ENCODE peak calls at places on chromosomes 3 and 15, in four cellular contexts. O, T, K and X are unnamed samples.

GRCh38 chr15:45456212-45457106 is 66.1 kb downstream of the SLC30A4 start:
- DNase-seq in O (peak; percentile 98), T (no peak), K (peak; percentile 100), X (peak; percentile 99)

GRCh38 chr15:61640751-61641150 is 411.6 kb upstream of the RORA start:
- DNase-seq in O (no peak), T (no peak), K (no peak), X (no peak)

GRCh38 chr3:71366991-71367604 is 216.4 kb downstream of the FOXP1 start:
- DNase-seq in O (no peak), T (no peak), K (no peak), X (no peak)

GRCh38 chr3:59780209-59780608 is 730.4 kb upstream of the CFAP20DC start:
- DNase-seq in O (no peak), T (no peak), K (no peak), X (no peak)

GRCh38 chr15:27175479-27176153 is 204.6 kb downstream of the GABRG3 start:
- DNase-seq in O (no peak), T (peak; percentile 56), K (no peak), X (no peak)

GRCh38 chr3:40677321-40677720 is 152.6 kb downstream of the ZNF621 start:
- DNase-seq in O (no peak), T (no peak), K (no peak), X (no peak)

GRCh38 chr15:62601779-62602540 is 436.9 kb upstream of the C2CD4B start:
- DNase-seq in O (no peak), T (no peak), K (peak; percentile 43), X (peak; percentile 34)

GRCh38 chr3:185210621-185211157 is 43.2 kb downstream of the EHHADH start:
- DNase-seq in O (no peak), T (no peak), K (no peak), X (no peak)

GRCh38 chr15:99592135-99592845 is 26.5 kb downstream of the MEF2A start:
- DNase-seq in O (no peak), T (no peak), K (peak; percentile 88), X (no peak)

GRCh38 chr15:23441204-23441603 is 5.8 kb downstream of the GOLGA6L2 start:
- DNase-seq in O (no peak), T (no peak), K (no peak), X (no peak)

GRCh38 chr3:193971268-193971751 is 164.6 kb upstream of the HES1 start:
- DNase-seq in O (no peak), T (no peak), K (no peak), X (peak; percentile 59)

GRCh38 chr3:32109256-32109655 is 2.8 kb downstream of the GPD1L start:
- DNase-seq in O (no peak), T (no peak), K (peak; percentile 39), X (peak; percentile 26)

GRCh38 chr3:156762631-156763185 is 63.4 kb upstream of the LEKR1 start:
- DNase-seq in O (no peak), T (no peak), K (peak; percentile 93), X (peak; percentile 70)

GRCh38 chr15:60000824-60001641 is 3.1 kb upstream of the FOXB1 start:
- DNase-seq in O (no peak), T (no peak), K (no peak), X (no peak)

GRCh38 chr15:32959077-32959476 is 235.4 kb downstream of the FMN1 start:
- DNase-seq in O (no peak), T (no peak), K (peak; percentile 92), X (peak; percentile 30)

GRCh38 chr3:71060536-71060935 is 523.0 kb downstream of the FOXP1 start:
- DNase-seq in O (no peak), T (no peak), K (no peak), X (no peak)

GRCh38 chr15:66673410-66674322 is 28.4 kb upstream of the SMAD6 start:
- DNase-seq in O (no peak), T (peak; percentile 94), K (no peak), X (peak; percentile 60)

GRCh38 chr3:72191211-72191960 is 406.4 kb upstream of the PROK2 start:
- DNase-seq in O (no peak), T (no peak), K (no peak), X (no peak)

GRCh38 chr3:10983219-10983916 is 9.2 kb upstream of the SLC6A1 start:
- DNase-seq in O (peak; percentile 48), T (peak; percentile 63), K (peak; percentile 17), X (peak; percentile 22)

GRCh38 chr3:111932962-111933361 is 45.9 kb upstream of the ABHD10 start:
- DNase-seq in O (no peak), T (no peak), K (no peak), X (peak; percentile 6)

GRCh38 chr3:15952543-15953175 is 154.9 kb upstream of the ANKRD28 start:
- DNase-seq in O (no peak), T (no peak), K (peak; percentile 56), X (peak; percentile 19)

GRCh38 chr15:31390029-31390428 is 63.4 kb downstream of the KLF13 start:
- DNase-seq in O (no peak), T (no peak), K (no peak), X (no peak)

GRCh38 chr3:99287876-99288275 is 350.5 kb upstream of the COL8A1 start:
- DNase-seq in O (no peak), T (no peak), K (no peak), X (no peak)

GRCh38 chr3:157754415-157754814 is 251.2 kb upstream of the VEPH1 start:
- DNase-seq in O (no peak), T (no peak), K (no peak), X (no peak)

GRCh38 chr3:192467230-192468186 is 259.8 kb downstream of the FGF12 start:
- DNase-seq in O (peak; percentile 58), T (peak; percentile 61), K (peak; percentile 34), X (peak; percentile 43)

GRCh38 chr3:33975463-33975862 is 177.0 kb downstream of the PDCD6IP start:
- DNase-seq in O (no peak), T (no peak), K (peak; percentile 19), X (peak; percentile 40)

GRCh38 chr3:189824629-189825312 is 193.6 kb downstream of the TP63 start:
- DNase-seq in O (peak; percentile 35), T (no peak), K (peak; percentile 91), X (peak; percentile 84)

GRCh38 chr3:27721717-27722564 is at the start of gene EOMES:
- DNase-seq in O (peak; percentile 6), T (peak; percentile 86), K (no peak), X (peak; percentile 46)

GRCh38 chr3:59290358-59290757 is 240.5 kb upstream of the CFAP20DC start:
- DNase-seq in O (no peak), T (no peak), K (no peak), X (no peak)

GRCh38 chr3:126024049-126024854 is 55.3 kb downstream of the ROPN1B start:
- DNase-seq in O (no peak), T (peak; percentile 15), K (no peak), X (no peak)

GRCh38 chr15:90552162-90552928 is 22.6 kb downstream of the CRTC3 start:
- DNase-seq in O (no peak), T (no peak), K (peak; percentile 94), X (peak; percentile 92)

GRCh38 chr3:100810671-100811070 is 101.4 kb downstream of the TFG start:
- DNase-seq in O (no peak), T (no peak), K (peak; percentile 89), X (peak; percentile 69)

GRCh38 chr3:64728428-64728827 is 40.6 kb upstream of the ADAMTS9 start:
- DNase-seq in O (no peak), T (no peak), K (no peak), X (no peak)

GRCh38 chr3:159069076-159069475 is 267.2 kb downstream of the MFSD1 start:
- DNase-seq in O (no peak), T (no peak), K (no peak), X (no peak)

DNA sequence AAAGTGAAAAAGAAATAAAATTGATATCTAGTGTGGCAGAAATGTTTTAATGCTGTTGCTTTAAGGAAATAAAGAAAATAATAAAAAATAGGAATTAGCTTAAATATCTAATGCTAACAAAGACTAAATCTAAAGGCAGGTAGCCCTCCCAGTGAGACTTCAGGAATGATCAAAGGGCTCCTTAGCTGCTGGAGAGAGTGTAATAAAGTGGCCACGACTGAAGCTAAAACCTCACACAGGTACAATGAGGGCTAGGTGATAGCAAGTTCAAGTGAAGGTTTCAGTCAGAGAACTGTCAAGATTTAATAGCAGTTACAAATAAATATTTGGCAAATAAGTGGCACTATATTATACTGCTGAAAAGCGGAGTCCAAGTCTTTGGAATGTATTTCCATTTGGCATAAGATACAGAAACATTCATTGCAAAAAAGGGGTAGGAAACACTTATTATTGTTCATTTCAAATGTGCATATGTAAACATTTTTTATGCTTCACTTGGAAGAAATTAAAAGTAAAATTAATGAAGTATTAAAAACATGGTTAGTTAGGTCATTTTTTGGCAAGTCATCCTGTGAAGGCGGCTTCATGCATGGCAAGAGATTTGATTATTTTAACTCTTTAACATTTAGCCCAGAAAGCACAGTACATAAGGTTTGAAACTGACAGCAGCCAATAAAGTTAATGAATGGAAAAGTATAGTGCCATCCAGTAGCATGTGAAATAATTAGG is 168.2 kb downstream of the ECT2 start:
- DNase-seq in O (no peak), T (no peak), K (no peak), X (no peak)
- H4K8ac ChIP-seq in O (no peak overlapping the region), T (no peak overlapping the region), K (no peak overlapping the region), X (no peak overlapping the region)

GRCh38 chr3:113231827-113232253 is 20.5 kb downstream of the BOC start:
- DNase-seq in O (peak; percentile 11), T (peak; percentile 47), K (peak; percentile 89), X (peak; percentile 78)
- H3K4me2 ChIP-seq in O (no peak overlapping the region), T (no peak overlapping the region), K (peak overlapping the region; percentile 3), X (no peak overlapping the region)

DNA sequence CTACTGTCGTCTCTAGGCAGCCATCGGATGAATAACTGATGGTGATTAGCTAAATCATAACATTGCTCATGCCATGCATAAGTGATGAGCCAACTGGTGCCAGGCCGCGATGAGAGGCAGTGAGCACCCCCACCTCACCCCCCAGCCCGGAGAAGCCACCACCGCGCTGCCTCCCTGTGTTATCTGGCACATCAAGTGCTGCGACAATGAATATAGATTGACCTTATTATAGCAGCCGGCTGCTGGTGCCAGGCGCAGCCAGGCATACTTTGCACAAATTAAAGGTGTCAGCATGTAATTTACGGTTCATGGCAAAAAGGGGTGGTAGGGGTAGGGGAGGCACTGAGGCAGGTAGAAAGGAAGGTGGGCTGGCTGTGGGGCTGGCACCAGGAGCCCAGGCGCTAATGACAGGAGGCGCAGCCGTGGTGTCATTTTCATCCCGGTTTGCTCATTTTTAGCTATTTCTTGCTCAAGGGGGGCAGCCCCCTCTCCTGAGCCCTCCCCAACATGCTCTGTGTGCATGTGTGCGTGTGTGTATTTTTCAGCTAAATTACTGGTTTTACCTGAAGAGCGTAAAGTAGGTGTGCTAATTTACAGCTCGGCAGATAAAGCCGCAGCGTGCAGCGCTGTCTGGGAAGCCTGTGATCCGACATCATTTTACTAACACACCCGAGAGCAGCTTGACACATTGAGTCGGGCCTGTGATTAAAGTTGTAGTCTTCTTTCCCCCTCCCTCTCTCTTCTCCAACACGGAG is 212.1 kb downstream of the RPLP1 start:
- DNase-seq in O (no peak), T (no peak), K (no peak), X (no peak)
- H2AK5ac ChIP-seq in O (no peak overlapping the region), T (no peak overlapping the region), K (no peak overlapping the region), X (no peak overlapping the region)

DNA sequence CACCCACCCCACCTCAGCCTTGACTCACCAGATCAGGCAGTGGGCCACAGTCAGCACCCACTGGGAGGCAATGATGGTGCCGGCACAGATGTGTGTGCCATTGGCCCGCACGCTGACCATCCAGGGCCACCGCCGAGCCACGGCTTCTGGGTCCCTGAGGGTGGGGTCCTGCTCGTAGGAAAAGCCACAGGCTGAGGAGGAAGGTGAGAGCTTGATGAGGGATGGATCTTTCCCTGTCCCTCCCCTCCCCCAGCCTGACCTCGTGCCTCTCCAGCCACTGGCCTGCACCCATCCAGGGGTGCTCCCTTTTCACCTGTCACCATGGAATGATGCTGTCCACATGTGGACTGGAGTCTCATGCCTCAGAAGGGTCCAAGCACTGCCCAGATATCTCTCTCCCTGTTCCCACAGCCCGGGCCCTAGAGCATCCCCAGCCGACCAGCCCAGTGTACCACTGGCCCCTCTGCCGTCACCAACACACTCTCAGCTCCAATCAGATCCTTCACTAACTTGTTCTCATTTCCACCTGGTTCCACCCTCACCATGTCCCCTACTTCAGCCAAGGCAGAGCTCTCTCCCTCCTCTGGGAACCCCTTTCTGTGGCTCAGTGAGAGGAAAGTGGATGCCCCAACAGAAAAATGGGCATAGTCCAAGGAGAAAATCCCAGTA is 2.0 kb downstream of the PRSS50 start:
- DNase-seq in O (no peak), T (no peak), K (no peak), X (no peak)
- H4K8ac ChIP-seq in O (no peak overlapping the region), T (no peak overlapping the region), K (no peak overlapping the region), X (no peak overlapping the region)